ENCODE peak calls at places on chromosomes 7 and 10, in eight cellular contexts. J is mucosa of descending colon, K is kidney epithelial cell, D is GM23338, E is cardiac fibroblast, Z is neural crest cell, U is HFFc6, R is GM10248. A is an unnamed sample.
A peak's percentile ranks its signal among the peaks of the same experiment; 100 is the strongest.

GRCh38 chr7:44979481-44980392 is 922 bp upstream of the MYO1G start:
- DNase-seq in Z (no peak), D (peak; percentile 35), E (no peak), U (no peak), K (no peak), J (no peak), R (no peak), A (no peak)

GRCh38 chr10:101182936-101183335 is 46.3 kb downstream of the LBX1 start:
- DNase-seq in E (no peak), D (peak; percentile 60), U (no peak), K (no peak), J (no peak), Z (no peak), R (no peak), A (no peak)

GRCh38 chr10:33352154-33352553 is 17.7 kb upstream of the NRP1 start:
- DNase-seq in D (no peak), K (no peak), Z (no peak), R (no peak), U (peak; percentile 49), J (no peak), E (peak; percentile 61), A (no peak)

GRCh38 chr7:130352335-130353074 is 7.9 kb downstream of the CPA5 start:
- DNase-seq in Z (no peak), J (no peak), K (no peak), U (peak; percentile 41), D (no peak), E (peak; percentile 74), R (no peak), A (no peak)

GRCh38 chr10:114009281-114009996 is 34.2 kb upstream of the ADRB1 start:
- DNase-seq in Z (no peak), K (no peak), J (no peak), E (no peak), U (peak; percentile 21), D (no peak), R (no peak), A (no peak)

GRCh38 chr7:674454-675410 is 51.8 kb upstream of the DNAAF5 start:
- DNase-seq in Z (no peak), E (no peak), J (no peak), R (no peak), K (no peak), D (no peak), U (no peak), A (no peak)

GRCh38 chr10:13608246-13608853 is 21.6 kb downstream of the PRPF18 start:
- DNase-seq in D (peak; percentile 56), E (no peak), J (no peak), U (no peak), R (no peak), Z (no peak), K (no peak), A (no peak)

GRCh38 chr7:116598278-116598677 is 73.4 kb downstream of the CAV1 start:
- DNase-seq in D (no peak), U (no peak), K (no peak), Z (no peak), R (no peak), E (peak; percentile 46), J (no peak), A (no peak)

GRCh38 chr7:74082770-74083116 is 861 bp upstream of the LIMK1 start:
- DNase-seq in K (no peak), J (no peak), E (no peak), R (no peak), D (no peak), U (no peak), Z (no peak), A (no peak)

DNA sequence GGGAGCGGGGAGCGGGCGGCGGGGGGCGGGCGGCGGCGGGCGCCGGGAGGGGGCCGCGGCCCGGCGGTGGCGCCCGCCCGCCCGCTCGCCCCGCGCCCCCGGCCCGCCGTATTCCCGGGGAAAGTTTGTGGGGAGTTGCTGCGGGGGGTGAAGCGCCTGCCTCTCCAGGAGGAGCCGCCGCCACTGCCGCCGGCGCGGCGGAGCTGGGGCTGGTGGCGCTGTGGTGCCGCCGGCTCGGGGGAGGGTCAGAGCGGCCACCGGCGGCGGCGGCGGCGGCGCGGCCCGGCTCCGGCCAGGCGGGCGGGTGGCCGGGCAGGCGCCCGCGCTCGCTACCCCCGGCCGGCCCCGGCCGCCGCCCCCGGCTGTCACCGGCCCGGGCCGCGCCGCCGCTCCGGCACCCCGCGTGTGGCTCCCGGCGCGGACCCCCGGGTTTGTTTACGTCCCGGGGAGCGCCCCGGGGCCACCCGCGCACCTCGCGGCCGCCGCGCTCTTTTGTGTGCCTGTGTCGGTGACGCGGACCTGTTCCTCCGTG is 861 bp upstream of the CUX1 start:
- DNase-seq in U (no peak), E (peak; percentile 24), Z (peak; percentile 27), J (peak; percentile 67), R (peak; percentile 69), K (no peak), D (no peak), A (peak; percentile 28)
- TF ChIP-seq CTCF in U (no peak), E (no peak), Z (no peak), J (no peak), R (peak; percentile 64), K (no peak), D (no peak), A (peak; percentile 12)

GRCh38 chr10:86348321-86349210 is 18.0 kb downstream of the GRID1 start:
- DNase-seq in E (no peak), U (no peak), D (peak; percentile 15), K (no peak), J (peak; percentile 36), Z (no peak), R (no peak), A (no peak)
- TF ChIP-seq CTCF in E (no peak), U (peak; percentile 19), D (peak; percentile 27), K (peak; percentile 10), J (no peak), Z (peak; percentile 21), R (no peak), A (peak; percentile 31)

GRCh38 chr10:22244001-22244400 is 26.2 kb upstream of the EBLN1 start:
- DNase-seq in U (no peak), J (no peak), K (no peak), R (no peak), Z (no peak), D (peak; percentile 64), E (no peak), A (no peak)
- TF ChIP-seq CTCF in U (peak; percentile 19), J (no peak), K (no peak), R (peak; percentile 8), Z (no peak), D (peak; percentile 56), E (no peak), A (no peak)

GRCh38 chr7:102234801-102235550 is 51.7 kb upstream of the SH2B2 start:
- DNase-seq in E (no peak), R (no peak), K (no peak), U (no peak), D (no peak), Z (no peak), J (no peak), A (no peak)
- TF ChIP-seq CTCF in E (no peak), R (no peak), K (no peak), U (no peak), D (no peak), Z (no peak), J (no peak), A (no peak)

GRCh38 chr10:51083280-51083986 is 9.1 kb downstream of the PRKG1 start:
- DNase-seq in E (peak; percentile 39), R (no peak), K (no peak), J (no peak), Z (no peak), D (peak; percentile 71), U (no peak), A (no peak)
- TF ChIP-seq CTCF in E (peak; percentile 4), R (no peak), K (no peak), J (no peak), Z (no peak), D (peak; percentile 41), U (no peak), A (peak; percentile 23)